ENCODE peak calls at places on chromosomes 3 and 15, in six cellular contexts. H is endothelial cell of umbilical vein, S is A549, J is GM12878, Z is K562, P is HepG2. N is an unnamed sample.

GRCh38 chr3:17638351-17638750 is 104.1 kb downstream of the TBC1D5 start:
- DNase-seq in H (no peak), S (no peak), J (no peak), Z (no peak), P (no peak), N (peak; percentile 17)

GRCh38 chr15:86743283-86743903 is 663.7 kb downstream of the AGBL1 start:
- DNase-seq in H (no peak), S (peak; percentile 68), J (no peak), Z (no peak), P (peak; percentile 1), N (peak; percentile 57)

GRCh38 chr15:70741677-70742293 is 21.6 kb downstream of the UACA start:
- DNase-seq in H (peak; percentile 71), S (peak; percentile 64), J (no peak), Z (no peak), P (peak; percentile 37), N (peak; percentile 59)

GRCh38 chr3:191774485-191774884 is 313.5 kb downstream of the PYDC2 start:
- DNase-seq in H (no peak), S (peak; percentile 81), J (no peak), Z (no peak), P (no peak), N (no peak)

GRCh38 chr3:192685801-192686200 is 41.5 kb downstream of the FGF12 start:
- DNase-seq in H (no peak), S (no peak), J (no peak), Z (no peak), P (no peak), N (no peak)

GRCh38 chr3:14286887-14287496 is 108.4 kb downstream of the LSM3 start:
- DNase-seq in H (no peak), S (no peak), J (no peak), Z (no peak), P (no peak), N (no peak)

GRCh38 chr15:25725758-25726157 is 137.4 kb downstream of the ATP10A start:
- DNase-seq in H (no peak), S (no peak), J (no peak), Z (no peak), P (no peak), N (no peak)

GRCh38 chr15:74406992-74407705 is 26.6 kb downstream of the SEMA7A start:
- DNase-seq in H (no peak), S (peak; percentile 21), J (no peak), Z (peak; percentile 54), P (peak; percentile 22), N (peak; percentile 83)

GRCh38 chr3:125055165-125055912 is 458 bp downstream of the HEG1 start:
- DNase-seq in H (no peak), S (no peak), J (no peak), Z (peak; percentile 22), P (no peak), N (no peak)

GRCh38 chr3:132555316-132556035 is 41.6 kb upstream of the ACKR4 start:
- DNase-seq in H (peak; percentile 90), S (no peak), J (no peak), Z (no peak), P (no peak), N (no peak)

GRCh38 chr3:186487819-186488218 is 56.4 kb downstream of the CRYGS start:
- DNase-seq in H (no peak), S (no peak), J (no peak), Z (no peak), P (no peak), N (peak; percentile 37)

GRCh38 chr3:78791745-78792144 is 976.1 kb downstream of the ROBO1 start:
- DNase-seq in H (no peak), S (no peak), J (no peak), Z (no peak), P (no peak), N (no peak)

GRCh38 chr3:88076712-88077111 is 17.7 kb downstream of the ZNF654 start:
- DNase-seq in H (no peak), S (no peak), J (no peak), Z (peak; percentile 57), P (no peak), N (no peak)

GRCh38 chr15:70382009-70382749 is 284.5 kb upstream of the TLE3 start:
- DNase-seq in H (no peak), S (no peak), J (no peak), Z (no peak), P (no peak), N (no peak)

GRCh38 chr3:174125267-174125844 is 727.8 kb downstream of the NLGN1 start:
- DNase-seq in H (peak; percentile 60), S (no peak), J (no peak), Z (no peak), P (peak; percentile 2), N (peak; percentile 31)

GRCh38 chr15:63509056-63509696 is 4.8 kb downstream of the USP3 start:
- DNase-seq in H (peak; percentile 30), S (no peak), J (no peak), Z (no peak), P (no peak), N (no peak)

GRCh38 chr3:196648856-196649255 is 9.4 kb downstream of the NRROS start:
- DNase-seq in H (no peak), S (no peak), J (no peak), Z (no peak), P (no peak), N (no peak)

GRCh38 chr15:89089316-89090230 is 1.3 kb downstream of the ABHD2 start:
- DNase-seq in H (no peak), S (no peak), J (no peak), Z (no peak), P (no peak), N (no peak)

GRCh38 chr15:65101418-65101890 is 13.5 kb downstream of the UBAP1L start:
- DNase-seq in H (peak; percentile 53), S (peak; percentile 65), J (no peak), Z (peak; percentile 53), P (peak; percentile 50), N (peak; percentile 68)

GRCh38 chr3:182911782-182912111 is 68.6 kb downstream of the DCUN1D1 start:
- DNase-seq in H (peak; percentile 15), S (no peak), J (no peak), Z (no peak), P (no peak), N (no peak)

GRCh38 chr3:55518451-55518850 is 31.3 kb upstream of the WNT5A start:
- DNase-seq in H (no peak), S (no peak), J (no peak), Z (no peak), P (no peak), N (no peak)

GRCh38 chr15:95286316-95286880 is 1044.1 kb upstream of the NR2F2 start:
- DNase-seq in H (peak; percentile 38), S (no peak), J (no peak), Z (no peak), P (no peak), N (no peak)

GRCh38 chr3:185152433-185153169 is at the start of gene C3orf70:
- DNase-seq in H (peak; percentile 40), S (peak; percentile 16), J (no peak), Z (peak; percentile 52), P (no peak), N (peak; percentile 62)

GRCh38 chr3:160232014-160232413 is 6.8 kb downstream of the C3orf80 start:
- DNase-seq in H (no peak), S (no peak), J (no peak), Z (no peak), P (no peak), N (no peak)

GRCh38 chr15:41656188-41656587 is 4.0 kb upstream of the MGA start:
- DNase-seq in H (no peak), S (no peak), J (no peak), Z (no peak), P (no peak), N (no peak)

DNA sequence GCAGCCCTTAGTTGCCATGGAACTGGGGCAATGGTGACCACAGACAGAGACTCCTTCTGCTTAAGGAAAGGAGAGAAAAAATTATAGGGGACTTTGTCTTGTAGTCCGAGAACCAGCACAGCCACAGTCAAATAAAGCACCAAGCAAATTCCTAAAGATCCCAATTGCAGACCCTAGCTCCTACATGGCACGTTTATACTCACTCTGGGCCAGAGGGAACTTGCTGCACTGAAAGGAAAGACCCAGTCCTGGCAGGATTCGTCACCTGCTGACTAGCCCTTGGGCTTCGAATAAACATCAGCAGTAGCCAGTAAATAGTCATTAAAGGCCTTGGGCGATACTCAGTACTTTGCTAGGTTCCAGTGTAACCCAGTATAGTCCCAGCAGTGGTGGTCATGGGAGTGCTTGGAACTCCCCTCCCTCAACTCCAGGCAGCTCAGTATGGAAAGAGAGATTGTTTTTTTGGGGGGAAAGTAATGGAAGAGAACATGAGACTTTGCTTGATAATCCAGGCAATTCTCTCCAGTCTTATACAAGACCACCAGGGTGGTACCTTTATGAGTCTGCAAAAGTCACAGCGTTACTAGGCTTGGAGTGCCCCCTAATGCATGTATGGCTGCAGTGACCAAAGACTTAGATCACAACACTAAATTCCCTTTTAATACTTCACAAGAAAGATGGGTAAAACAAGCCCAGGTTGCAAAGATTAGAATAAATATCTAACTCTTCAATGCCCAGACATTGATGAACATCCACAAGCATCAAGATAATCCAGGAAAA is 66.4 kb upstream of the AGTR1 start:
- DNase-seq in H (peak; percentile 14), S (peak; percentile 36), J (no peak), Z (no peak), P (peak; percentile 61), N (no peak)
- TF ChIP-seq CTCF in H (peak; percentile 15), S (peak; percentile 41), J (no peak), Z (no peak), P (peak; percentile 80), N (no peak)

GRCh38 chr15:68380456-68380855 is 51.5 kb downstream of the ITGA11 start:
- DNase-seq in H (no peak), S (no peak), J (no peak), Z (no peak), P (no peak), N (no peak)
- TF ChIP-seq MYC in H (no peak), S (no peak), J (no peak), Z (no peak), P (no peak), N (no peak)

GRCh38 chr3:179404307-179404706 is 47.0 kb downstream of the GNB4 start:
- DNase-seq in H (no peak), S (no peak), J (no peak), Z (no peak), P (no peak), N (no peak)

GRCh38 chr3:179398574-179399249 is 51.2 kb downstream of the MFN1 start:
- DNase-seq in H (no peak), S (no peak), J (no peak), Z (no peak), P (no peak), N (no peak)

DNA sequence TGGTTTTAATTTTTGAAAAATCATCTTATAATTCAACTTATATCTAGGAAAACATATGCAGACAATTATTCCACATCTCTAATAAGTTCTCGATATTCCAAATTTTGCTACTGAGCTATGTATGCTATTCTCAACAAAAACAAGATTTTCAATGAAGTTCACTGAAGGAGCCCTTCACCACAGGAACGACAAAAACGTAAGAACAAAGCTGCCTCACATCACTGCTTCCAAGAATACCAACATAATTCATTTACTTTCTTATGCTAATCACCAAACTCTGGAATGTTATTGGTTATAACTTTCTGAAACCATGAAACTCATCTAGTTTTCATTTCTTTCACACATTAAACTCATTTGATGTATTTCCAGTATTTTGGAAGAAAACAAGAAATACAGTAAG is 49.7 kb downstream of the GNB4 start:
- DNase-seq in H (no peak), S (no peak), J (no peak), Z (no peak), P (no peak), N (no peak)
- TF ChIP-seq CTCF in H (no peak), S (no peak), J (no peak), Z (no peak), P (no peak), N (no peak)

DNA sequence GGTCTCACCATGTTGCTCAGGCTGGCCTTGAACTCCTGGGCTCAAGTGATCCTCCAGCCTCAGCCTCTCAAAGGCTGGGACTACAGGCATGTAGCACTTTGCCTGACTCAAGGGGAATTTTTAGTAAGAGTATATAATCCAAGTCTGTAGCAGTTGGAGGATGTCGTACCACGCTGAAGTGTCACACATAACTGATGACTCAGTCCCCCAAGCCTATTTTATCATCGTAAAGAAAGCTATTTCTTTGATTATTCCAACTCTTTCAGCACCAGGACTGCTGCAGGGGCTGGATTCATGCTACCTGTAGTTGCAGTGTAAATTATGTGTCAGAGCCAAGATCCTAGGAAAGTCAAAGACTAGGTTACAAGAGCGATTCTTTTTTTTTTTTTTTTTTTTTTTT is 1.4 kb upstream of the PRKCI start:
- DNase-seq in H (no peak), S (no peak), J (no peak), Z (no peak), P (no peak), N (no peak)
- TF ChIP-seq MYC in H (no peak), S (no peak), J (no peak), Z (no peak), P (no peak), N (no peak)